ENCODE peak calls at places on chromosome 7, in ten cellular contexts. F is AML-193; R is globus pallidus; D is left cardiac atrium; K is CD4-positive, alpha-beta T cell; C is anterior cingulate cortex; J is transverse colon; L is fibroblast of mammary gland; P is stimulated activated CD4-positive, alpha-beta T cell treated with anti-CD3 and anti-CD28 coated beads, Interleukin-15, amount 100 ng/mL, for 1 hour; H is H7. Z is an unnamed sample.

GRCh38 chr7:3415730-3416366 is 114.8 kb downstream of the SDK1 start:
- DNase-seq in P (no peak), K (no peak), D (no peak), H (no peak), J (no peak), L (no peak), R (no peak), F (no peak), C (no peak), Z (no peak)

GRCh38 chr7:126574276-126574675 is 678.5 kb downstream of the GRM8 start:
- DNase-seq in R (no peak), P (no peak), K (no peak), L (peak), C (no peak), H (no peak), D (no peak), F (no peak), J (no peak), Z (no peak)

GRCh38 chr7:47556511-47557180 is 25.3 kb downstream of the TNS3 start:
- DNase-seq in J (no peak), L (peak), R (no peak), H (no peak), C (no peak), K (no peak), D (no peak), F (no peak), P (no peak), Z (no peak)

GRCh38 chr7:94510582-94511456 is 1.2 kb downstream of the CASD1 start:
- DNase-seq in D (peak), K (peak), P (peak), C (peak), R (peak), H (no peak), F (peak), J (no peak), L (peak), Z (peak)

GRCh38 chr7:31251441-31251840 is 89.1 kb downstream of the NEUROD6 start:
- DNase-seq in D (no peak), R (no peak), C (no peak), P (no peak), F (no peak), J (no peak), L (no peak), K (no peak), H (peak), Z (no peak)

GRCh38 chr7:13037216-13037615 is 349.8 kb downstream of the ARL4A start:
- DNase-seq in F (no peak), L (no peak), J (no peak), C (no peak), P (no peak), R (no peak), K (no peak), D (no peak), H (no peak), Z (no peak)

GRCh38 chr7:106367018-106367420 is 82.2 kb upstream of the NAMPT start:
- DNase-seq in D (no peak), C (no peak), R (no peak), L (peak), K (no peak), J (no peak), P (no peak), H (peak), F (peak), Z (no peak)

GRCh38 chr7:85091568-85091928 is 95.3 kb downstream of the SEMA3D start:
- DNase-seq in C (no peak), H (no peak), D (no peak), P (no peak), R (no peak), F (no peak), K (no peak), L (no peak), J (no peak), Z (no peak)

GRCh38 chr7:17672774-17673173 is 267.5 kb downstream of the SNX13 start:
- DNase-seq in J (no peak), F (no peak), L (no peak), R (no peak), H (no peak), D (no peak), C (no peak), P (no peak), K (no peak), Z (no peak)

GRCh38 chr7:24971333-24972165 is 8.4 kb downstream of the OSBPL3 start:
- DNase-seq in J (no peak), H (no peak), K (no peak), L (peak), P (no peak), F (no peak), C (no peak), R (no peak), D (no peak), Z (no peak)

GRCh38 chr7:3043544-3044395 is at the start of gene CARD11:
- DNase-seq in F (no peak), K (no peak), J (peak), L (no peak), D (no peak), C (no peak), R (no peak), P (peak), H (peak), Z (no peak)

GRCh38 chr7:28517206-28517605 is 104.9 kb downstream of the CREB5 start:
- DNase-seq in P (no peak), F (no peak), K (no peak), H (peak), L (no peak), J (no peak), C (no peak), R (no peak), D (no peak), Z (no peak)

GRCh38 chr7:128042027-128042426 is 10.8 kb upstream of the LRRC4 start:
- DNase-seq in L (no peak), P (no peak), F (no peak), J (no peak), K (no peak), R (peak), C (peak), D (no peak), H (no peak), Z (no peak)

GRCh38 chr7:116779921-116780320 is 82.5 kb upstream of the CAPZA2 start:
- DNase-seq in C (no peak), P (no peak), K (no peak), L (no peak), R (no peak), F (no peak), J (no peak), H (no peak), D (no peak), Z (no peak)

GRCh38 chr7:113801751-113802150 is 117.1 kb downstream of the PPP1R3A start:
- DNase-seq in K (no peak), D (no peak), C (no peak), R (no peak), F (no peak), P (no peak), J (no peak), H (no peak), L (no peak), Z (no peak)

GRCh38 chr7:99121496-99122021 is 22.3 kb downstream of the SMURF1 start:
- DNase-seq in H (no peak), L (peak), K (no peak), J (no peak), F (no peak), R (no peak), C (no peak), P (no peak), D (no peak), Z (no peak)

GRCh38 chr7:106572394-106573124 is 88.4 kb downstream of the CCDC71L start:
- DNase-seq in C (no peak), J (no peak), R (no peak), L (no peak), D (no peak), F (no peak), P (no peak), K (no peak), H (no peak), Z (no peak)

GRCh38 chr7:158991824-158992621 is 135.7 kb downstream of the DYNC2I1 start:
- DNase-seq in K (no peak), P (no peak), R (no peak), L (no peak), F (no peak), C (no peak), H (peak), D (no peak), J (no peak), Z (no peak)

GRCh38 chr7:121442845-121443244 is 46.7 kb upstream of the FAM3C start:
- DNase-seq in H (peak), F (no peak), K (peak), L (no peak), J (no peak), D (no peak), C (no peak), P (no peak), R (no peak), Z (no peak)

GRCh38 chr7:25569765-25570164 is 341.5 kb upstream of the NPVF start:
- DNase-seq in H (no peak), D (no peak), C (no peak), P (no peak), L (no peak), K (no peak), J (no peak), F (no peak), R (no peak), Z (no peak)

GRCh38 chr7:44581426-44581906 is 565 bp downstream of the TMED4 start:
- DNase-seq in L (peak), K (peak), P (no peak), H (peak), C (no peak), R (no peak), D (peak), F (no peak), J (peak), Z (no peak)

GRCh38 chr7:90642978-90643377 is 46.9 kb downstream of the CDK14 start:
- DNase-seq in J (no peak), L (no peak), C (no peak), R (no peak), K (no peak), P (no peak), F (no peak), D (no peak), H (peak), Z (no peak)

GRCh38 chr7:80682744-80683143 is 44.3 kb downstream of the CD36 start:
- DNase-seq in H (no peak), F (no peak), C (no peak), J (no peak), R (no peak), K (no peak), L (no peak), D (no peak), P (no peak), Z (no peak)

GRCh38 chr7:112938895-112939588 is 147.6 kb downstream of the GPR85 start:
- DNase-seq in L (peak), C (peak), P (peak), K (peak), F (peak), J (peak), D (peak), R (peak), H (peak), Z (peak)

GRCh38 chr7:100015232-100016208 is at the start of gene ZKSCAN1:
- DNase-seq in F (peak), D (peak), R (peak), H (peak), K (peak), L (peak), J (peak), P (peak), C (peak), Z (peak)

GRCh38 chr7:121797283-121798037 is 75.5 kb upstream of the PTPRZ1 start:
- DNase-seq in R (peak), P (no peak), C (peak), L (peak), D (no peak), J (no peak), F (no peak), H (peak), K (no peak), Z (no peak)

GRCh38 chr7:47094462-47094861 is 487.4 kb downstream of the TNS3 start:
- DNase-seq in C (no peak), D (no peak), P (no peak), L (no peak), R (no peak), K (no peak), H (no peak), F (no peak), J (no peak), Z (no peak)

GRCh38 chr7:139682136-139683013 is 95.4 kb downstream of the HIPK2 start:
- DNase-seq in P (no peak), F (no peak), J (no peak), D (no peak), C (no peak), H (peak), R (no peak), L (peak), K (no peak), Z (no peak)

GRCh38 chr7:83882551-83882950 is 233.6 kb upstream of the SEMA3E start:
- DNase-seq in J (no peak), C (no peak), R (peak), K (no peak), P (no peak), L (no peak), F (no peak), H (no peak), D (no peak), Z (no peak)

GRCh38 chr7:118195837-118196474 is 12.0 kb downstream of the LSM8 start:
- DNase-seq in L (peak), R (peak), H (peak), F (peak), J (peak), K (peak), C (no peak), D (peak), P (no peak), Z (no peak)

GRCh38 chr7:70470751-70471150 is 661.2 kb upstream of the GALNT17 start:
- DNase-seq in K (no peak), R (peak), J (peak), F (no peak), P (no peak), L (no peak), D (no peak), C (no peak), H (no peak), Z (no peak)

GRCh38 chr7:31887006-31887405 is 183.2 kb downstream of the PDE1C start:
- DNase-seq in D (no peak), J (no peak), C (no peak), K (no peak), L (no peak), P (no peak), F (no peak), R (no peak), H (no peak), Z (no peak)

GRCh38 chr7:3063016-3063753 is 19.5 kb upstream of the CARD11 start:
- DNase-seq in D (no peak), C (no peak), L (no peak), K (peak), J (peak), F (no peak), R (no peak), P (peak), H (no peak), Z (no peak)

GRCh38 chr7:23290993-23291392 is 8.1 kb upstream of the MALSU1 start:
- DNase-seq in K (no peak), R (no peak), F (no peak), D (no peak), H (no peak), L (no peak), J (no peak), P (no peak), C (no peak), Z (no peak)

GRCh38 chr7:2260820-2261219 is 18.8 kb downstream of the NUDT1 start:
- DNase-seq in H (no peak), D (no peak), F (no peak), L (no peak), K (no peak), R (no peak), C (no peak), J (no peak), P (no peak), Z (no peak)

GRCh38 chr7:33650828-33651227 is 254.5 kb upstream of the BMPER start:
- DNase-seq in K (no peak), D (no peak), P (no peak), H (no peak), C (no peak), J (no peak), F (no peak), R (no peak), L (peak), Z (no peak)

GRCh38 chr7:3159445-3159844 is 115.8 kb upstream of the CARD11 start:
- DNase-seq in H (no peak), J (no peak), F (no peak), L (no peak), K (no peak), P (no peak), R (no peak), C (no peak), D (no peak), Z (no peak)

Z was measured in Right ventricle myocardium inferior.